ENCODE peak calls at places on chromosomes 12 and 14, in seven cellular contexts. P is IMR-90, V is esophagus squamous epithelium, O is body of pancreas, I is mammary epithelial cell, Q is Caco-2, W is retinal pigment epithelial cell. F is an unnamed sample.

GRCh38 chr12:117151195-117152031 is 38.9 kb downstream of the FBXO21 start:
- DNase-seq in P (peak), V (no peak), O (peak), I (no peak), Q (peak), W (no peak), F (peak)

GRCh38 chr12:14961466-14962155 is at the start of gene ARHGDIB:
- DNase-seq in P (no peak), V (no peak), O (peak), I (no peak), Q (no peak), W (no peak), F (peak)

GRCh38 chr14:74973905-74974363 is 18.5 kb upstream of the PGF start:
- DNase-seq in P (no peak), V (no peak), O (no peak), I (no peak), Q (no peak), W (no peak), F (no peak)

GRCh38 chr14:76126066-76126465 is 25.7 kb upstream of the GPATCH2L start:
- DNase-seq in P (no peak), V (no peak), O (no peak), I (no peak), Q (no peak), W (no peak), F (no peak)

GRCh38 chr12:12811343-12811742 is 1.8 kb upstream of the DDX47 start:
- DNase-seq in P (no peak), V (no peak), O (no peak), I (no peak), Q (no peak), W (no peak), F (no peak)

GRCh38 chr14:100428727-100429126 is 105.6 kb downstream of the SLC25A47 start:
- DNase-seq in P (peak), V (no peak), O (no peak), I (no peak), Q (no peak), W (peak), F (no peak)

GRCh38 chr14:80965041-80965440 is 9.6 kb downstream of the TSHR start:
- DNase-seq in P (no peak), V (no peak), O (no peak), I (no peak), Q (no peak), W (no peak), F (no peak)

GRCh38 chr12:87518508-87518907 is 510.7 kb downstream of the C12orf50 start:
- DNase-seq in P (no peak), V (no peak), O (no peak), I (peak), Q (no peak), W (no peak), F (no peak)

GRCh38 chr12:56931474-56931978 is 2.7 kb downstream of the SDR9C7 start:
- DNase-seq in P (peak), V (no peak), O (no peak), I (peak), Q (peak), W (peak), F (peak)

GRCh38 chr12:52441320-52441911 is 7.2 kb upstream of the KRT75 start:
- DNase-seq in P (peak), V (no peak), O (no peak), I (peak), Q (peak), W (no peak), F (no peak)

GRCh38 chr12:103583008-103583407 is 4.1 kb upstream of the STAB2 start:
- DNase-seq in P (no peak), V (no peak), O (no peak), I (peak), Q (no peak), W (no peak), F (no peak)

GRCh38 chr14:83826838-83827237 is 1703.1 kb upstream of the FLRT2 start:
- DNase-seq in P (peak), V (no peak), O (no peak), I (no peak), Q (no peak), W (no peak), F (peak)

GRCh38 chr12:87320724-87321123 is 708.5 kb downstream of the C12orf50 start:
- DNase-seq in P (no peak), V (no peak), O (no peak), I (peak), Q (no peak), W (no peak), F (no peak)

GRCh38 chr12:128940090-128940888 is 87.0 kb downstream of the GLT1D1 start:
- DNase-seq in P (no peak), V (no peak), O (no peak), I (no peak), Q (no peak), W (no peak), F (no peak)

GRCh38 chr14:92974541-92975345 is 51.8 kb downstream of the CHGA start:
- DNase-seq in P (no peak), V (no peak), O (no peak), I (no peak), Q (no peak), W (no peak), F (no peak)

GRCh38 chr14:68172216-68172615 is 352.6 kb downstream of the RAD51B start:
- DNase-seq in P (no peak), V (no peak), O (no peak), I (no peak), Q (peak), W (no peak), F (no peak)

GRCh38 chr12:116343331-116343884 is 65.9 kb upstream of the MED13L start:
- DNase-seq in P (no peak), V (no peak), O (no peak), I (no peak), Q (no peak), W (no peak), F (no peak)

GRCh38 chr14:68660495-68660894 is 132.4 kb downstream of the ZFP36L1 start:
- DNase-seq in P (no peak), V (no peak), O (no peak), I (no peak), Q (no peak), W (no peak), F (no peak)

GRCh38 chr14:64507376-64508156 is 3.0 kb downstream of the ZBTB1 start:
- DNase-seq in P (peak), V (no peak), O (no peak), I (peak), Q (no peak), W (no peak), F (peak)

GRCh38 chr12:101068402-101068801 is 141.6 kb downstream of the SLC5A8 start:
- DNase-seq in P (no peak), V (no peak), O (no peak), I (no peak), Q (no peak), W (no peak), F (no peak)

GRCh38 chr14:90508536-90509254 is 111.9 kb downstream of the CALM1 start:
- DNase-seq in P (no peak), V (no peak), O (peak), I (peak), Q (peak), W (no peak), F (no peak)

GRCh38 chr14:52413729-52414453 is 99.8 kb downstream of the PTGER2 start:
- DNase-seq in P (peak), V (no peak), O (no peak), I (no peak), Q (no peak), W (no peak), F (peak)

GRCh38 chr14:59582845-59583509 is 6.4 kb upstream of the CCDC175 start:
- DNase-seq in P (no peak), V (no peak), O (no peak), I (no peak), Q (no peak), W (peak), F (no peak)

GRCh38 chr12:132222096-132222807 is 78.0 kb downstream of the NOC4L start:
- DNase-seq in P (peak), V (no peak), O (no peak), I (peak), Q (peak), W (no peak), F (peak)

GRCh38 chr12:120687570-120688289 is 781 bp downstream of the MLEC start:
- DNase-seq in P (no peak), V (no peak), O (peak), I (no peak), Q (peak), W (no peak), F (no peak)

GRCh38 chr12:12671850-12672660 is 23.9 kb downstream of the GPR19 start:
- DNase-seq in P (peak), V (no peak), O (no peak), I (peak), Q (no peak), W (no peak), F (peak)

GRCh38 chr12:57604454-57605307 is at the start of gene DTX3:
- DNase-seq in P (no peak), V (no peak), O (peak), I (no peak), Q (peak), W (peak), F (peak)

GRCh38 chr12:49342066-49342913 is 4.4 kb upstream of the DNAJC22 start:
- DNase-seq in P (peak), V (no peak), O (peak), I (peak), Q (peak), W (no peak), F (peak)
- H3K4me3 ChIP-seq in P (peak), V (peak), O (no peak), I (no peak), Q (no peak), W (peak), F (peak)

GRCh38 chr12:45978108-45978507 is 12.3 kb downstream of the SCAF11 start:
- DNase-seq in P (no peak), V (no peak), O (no peak), I (no peak), Q (no peak), W (no peak), F (no peak)

GRCh38 chr12:45974883-45975282 is 15.5 kb downstream of the SCAF11 start:
- DNase-seq in P (no peak), V (no peak), O (no peak), I (no peak), Q (no peak), W (no peak), F (no peak)

GRCh38 chr12:45974171-45974719 is 16.1 kb downstream of the SCAF11 start:
- DNase-seq in P (no peak), V (no peak), O (no peak), I (no peak), Q (peak), W (no peak), F (no peak)

GRCh38 chr12:45973526-45973925 is 16.8 kb downstream of the SCAF11 start:
- DNase-seq in P (peak), V (no peak), O (no peak), I (no peak), Q (peak), W (no peak), F (no peak)

DNA sequence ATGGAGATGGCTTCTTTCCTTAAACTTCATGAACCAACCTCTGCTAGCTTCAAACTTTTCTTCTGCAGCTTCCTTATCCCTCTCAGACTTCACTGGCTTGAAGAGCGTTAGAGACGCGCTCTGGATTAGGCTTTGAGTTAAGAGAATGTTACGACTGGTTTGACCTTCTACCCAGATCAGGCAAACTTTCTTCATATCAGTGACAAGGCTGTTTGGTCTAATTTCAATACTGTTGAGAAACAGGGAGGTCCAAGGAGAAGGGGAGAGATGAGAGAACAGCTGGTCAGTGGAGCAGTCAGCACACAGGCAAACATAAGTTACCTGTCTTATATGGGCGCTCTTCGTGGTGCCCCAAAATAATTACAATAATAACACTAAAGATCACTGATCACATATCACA is 14.9 kb downstream of the SCAF11 start:
- DNase-seq in P (no peak), V (no peak), O (no peak), I (no peak), Q (peak), W (no peak), F (no peak)
- TF ChIP-seq CTCF in P (no peak), V (no peak), O (no peak), I (no peak), Q (no peak), W (no peak), F (no peak)

GRCh38 chr12:111867531-111867930 is 25.5 kb downstream of the MAPKAPK5 start:
- DNase-seq in P (no peak), V (no peak), O (no peak), I (no peak), Q (no peak), W (no peak), F (no peak)
- H3K4me3 ChIP-seq in P (no peak), V (no peak), O (no peak), I (no peak), Q (no peak), W (no peak), F (no peak)

GRCh38 chr12:42296503-42297109 is 29.3 kb downstream of the ZCRB1 start:
- DNase-seq in P (no peak), V (no peak), O (no peak), I (no peak), Q (peak), W (no peak), F (no peak)
- TF ChIP-seq CTCF in P (peak), V (no peak), O (no peak), I (peak), Q (peak), W (peak), F (peak)

GRCh38 chr14:101789222-101789621 is 27.7 kb downstream of the PPP2R5C start:
- DNase-seq in P (no peak), V (no peak), O (no peak), I (no peak), Q (no peak), W (no peak), F (no peak)

GRCh38 chr14:101788016-101788695 is 26.6 kb downstream of the PPP2R5C start:
- DNase-seq in P (no peak), V (no peak), O (no peak), I (no peak), Q (no peak), W (no peak), F (peak)

GRCh38 chr14:101796479-101796878 is 35.0 kb downstream of the PPP2R5C start:
- DNase-seq in P (no peak), V (no peak), O (no peak), I (no peak), Q (no peak), W (no peak), F (no peak)

GRCh38 chr14:101790232-101790631 is 28.7 kb downstream of the PPP2R5C start:
- DNase-seq in P (no peak), V (no peak), O (no peak), I (no peak), Q (no peak), W (no peak), F (no peak)

GRCh38 chr14:101791919-101792572 is 30.5 kb downstream of the PPP2R5C start:
- DNase-seq in P (peak), V (no peak), O (no peak), I (peak), Q (no peak), W (peak), F (peak)
- H3K4me3 ChIP-seq in P (peak), V (peak), O (no peak), I (no peak), Q (no peak), W (peak), F (peak)

DNA sequence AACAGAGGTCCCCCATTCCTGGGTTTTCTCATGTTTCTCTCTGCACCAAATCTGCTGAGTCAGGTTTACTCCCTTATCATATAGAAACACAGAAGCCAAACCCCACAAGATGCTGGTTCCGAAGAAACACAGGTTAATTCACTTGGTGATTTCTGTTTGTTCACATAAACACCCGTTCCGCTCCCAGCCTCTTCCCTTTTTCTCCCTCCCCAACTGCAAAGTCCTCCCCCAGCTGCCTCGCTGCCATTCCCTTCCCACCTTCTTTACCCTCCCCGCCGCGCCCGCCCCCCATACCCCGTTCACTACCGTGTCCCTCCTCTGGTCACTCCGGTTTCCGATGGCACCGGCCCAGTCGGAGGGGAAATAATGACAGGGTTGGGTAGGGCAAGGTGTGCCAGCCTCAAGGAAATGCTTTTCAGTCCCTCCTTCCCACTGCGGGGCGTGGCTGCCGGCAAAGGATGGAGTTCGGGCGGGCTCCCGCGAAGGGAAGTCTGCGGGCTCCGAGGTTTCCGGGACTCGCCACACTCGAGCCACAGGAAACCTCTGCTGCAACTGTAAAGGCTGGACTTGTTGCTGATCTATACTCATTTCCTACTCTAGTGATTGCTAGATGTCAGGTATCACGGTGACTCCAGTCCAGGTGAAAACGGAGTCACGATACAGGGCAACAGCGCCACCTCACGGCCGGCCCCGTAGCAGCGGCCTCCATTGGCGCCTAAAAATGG is at the start of gene STYK1:
- DNase-seq in P (peak), V (no peak), O (peak), I (peak), Q (peak), W (no peak), F (peak)
- TF ChIP-seq CTCF in P (peak), V (peak), O (peak), I (peak), Q (peak), W (peak), F (peak)

DNA sequence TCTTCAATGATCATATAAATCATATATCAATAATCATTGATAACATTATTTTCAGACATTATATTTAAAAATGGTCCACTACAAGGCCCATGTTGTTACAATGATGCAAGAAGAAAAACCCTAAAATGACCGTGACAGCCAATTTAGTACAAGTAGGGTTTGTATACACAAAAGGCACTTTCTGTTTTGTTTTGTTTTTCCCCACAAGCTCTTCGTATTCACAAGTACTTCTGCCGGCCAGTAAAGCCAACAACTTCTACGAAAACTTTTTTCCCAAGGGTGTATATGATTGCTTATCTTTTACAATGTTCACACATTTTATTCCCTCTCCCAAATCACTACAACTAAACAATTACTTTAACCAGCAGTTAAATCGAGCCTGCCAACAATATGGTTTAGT is 9.6 kb downstream of the PTPRB start:
- DNase-seq in P (no peak), V (no peak), O (no peak), I (no peak), Q (no peak), W (no peak), F (no peak)
- H3K4me3 ChIP-seq in P (peak), V (peak), O (no peak), I (no peak), Q (no peak), W (no peak), F (no peak)

GRCh38 chr14:103058209-103059055 is 1.1 kb upstream of the CDC42BPB start:
- DNase-seq in P (peak), V (no peak), O (no peak), I (no peak), Q (no peak), W (no peak), F (no peak)
- TF ChIP-seq CTCF in P (no peak), V (no peak), O (no peak), I (no peak), Q (no peak), W (no peak), F (no peak)

GRCh38 chr12:93005928-93006654 is 77.0 kb upstream of the EEA1 start:
- DNase-seq in P (no peak), V (no peak), O (no peak), I (no peak), Q (peak), W (no peak), F (no peak)
- H3K4me3 ChIP-seq in P (no peak), V (no peak), O (no peak), I (no peak), Q (peak), W (no peak), F (no peak)

GRCh38 chr12:113030875-113031525 is 25.5 kb upstream of the DTX1 start:
- DNase-seq in P (peak), V (no peak), O (peak), I (peak), Q (peak), W (no peak), F (peak)
- TF ChIP-seq CTCF in P (peak), V (peak), O (peak), I (peak), Q (peak), W (peak), F (peak)